ENCODE peak calls at places on chromosomes 4 and X, in six cellular contexts. J is effector memory CD8-positive, alpha-beta T cell; N is mucosa of descending colon; F is sciatic nerve; D is stimulated activated naive CD8-positive, alpha-beta T cell treated with anti-CD3 and anti-CD28 coated beads, Interleukin-15, amount 100 ng/mL, for 72 hours; B is body of pancreas. R is an unnamed sample.

GRCh38 chr4:83387922-83388676 is 53.5 kb upstream of the HPSE start:
- ATAC-seq in D (peak), J (peak), B (peak), N (no peak), F (no peak), R (no peak)

GRCh38 chr4:149645790-149646189 is 169.9 kb downstream of the IQCM start:
- ATAC-seq in N (no peak), B (no peak), F (no peak), J (no peak), D (no peak), R (no peak)

GRCh38 chrX:15781964-15782711 is 8.1 kb upstream of the ZRSR2 start:
- ATAC-seq in N (peak), F (no peak), J (peak), B (no peak), D (no peak), R (no peak)

GRCh38 chr4:25956260-25956659 is 42.2 kb downstream of the SMIM20 start:
- ATAC-seq in N (no peak), J (no peak), F (no peak), B (no peak), D (no peak), R (no peak)

GRCh38 chr4:107896158-107896645 is 35.1 kb upstream of the CYP2U1 start:
- ATAC-seq in N (peak), D (peak), F (peak), B (peak), J (no peak), R (peak)

GRCh38 chr4:182246401-182247205 is 3.4 kb downstream of the TENM3 start:
- ATAC-seq in D (no peak), N (no peak), B (no peak), J (no peak), F (no peak), R (peak)

GRCh38 chr4:17721496-17722360 is 59.7 kb downstream of the FAM184B start:
- ATAC-seq in B (peak), D (peak), N (no peak), J (no peak), F (peak), R (peak)

GRCh38 chr4:126051709-126052424 is 737.1 kb downstream of the FAT4 start:
- ATAC-seq in F (peak), D (no peak), J (no peak), N (no peak), B (no peak), R (peak)

GRCh38 chr4:48816971-48817370 is 13.9 kb upstream of the OCIAD1 start:
- ATAC-seq in N (no peak), B (no peak), F (no peak), D (no peak), J (no peak), R (no peak)

GRCh38 chr4:81827568-81828202 is 356.0 kb upstream of the RASGEF1B start:
- ATAC-seq in D (peak), F (no peak), N (no peak), J (no peak), B (no peak), R (no peak)

GRCh38 chr4:52868138-52868537 is 6.0 kb downstream of the RASL11B start:
- ATAC-seq in D (peak), B (peak), J (no peak), F (peak), N (peak), R (no peak)

GRCh38 chr4:39255266-39255665 is 72.9 kb downstream of the WDR19 start:
- ATAC-seq in N (no peak), J (no peak), B (no peak), F (no peak), D (no peak), R (no peak)